ENCODE peak calls at places on chromosomes 1 and 21, in six cellular contexts. One of them, this sample, is unnamed.

GRCh38 chr1:190667914-190668313 is 190.2 kb upstream of the BRINP3 start:
- DNase-seq in HFF-Myc: no peak
- DNase-seq in right lobe of liver: no peak
- DNase-seq in Caco-2: no peak
- DNase-seq in HFFc6: no peak
- DNase-seq in upper lobe of left lung: no peak
- DNase-seq in this sample: no peak

GRCh38 chr1:170768929-170769328 is 105.0 kb downstream of the PRRX1 start:
- DNase-seq in right lobe of liver: no peak
- DNase-seq in HFF-Myc: no peak
- DNase-seq in Caco-2: no peak
- DNase-seq in HFFc6: no peak
- DNase-seq in upper lobe of left lung: no peak
- DNase-seq in this sample: no peak

GRCh38 chr1:197464039-197464438 is 196.0 kb downstream of the CRB1 start:
- DNase-seq in HFFc6: peak; percentile 56
- DNase-seq in right lobe of liver: no peak
- DNase-seq in HFF-Myc: peak; percentile 30
- DNase-seq in Caco-2: no peak
- DNase-seq in upper lobe of left lung: no peak
- DNase-seq in this sample: no peak

GRCh38 chr1:17640975-17641374 is 101.5 kb downstream of the ARHGEF10L start:
- DNase-seq in HFF-Myc: no peak
- DNase-seq in right lobe of liver: no peak
- DNase-seq in HFFc6: no peak
- DNase-seq in upper lobe of left lung: no peak
- DNase-seq in Caco-2: no peak
- DNase-seq in this sample: no peak

GRCh38 chr1:91557039-91557690 is 56.5 kb downstream of the CDC7 start:
- DNase-seq in HFFc6: peak; percentile 28
- DNase-seq in right lobe of liver: no peak
- DNase-seq in HFF-Myc: no peak
- DNase-seq in Caco-2: no peak
- DNase-seq in upper lobe of left lung: no peak
- DNase-seq in this sample: no peak

GRCh38 chr1:150257624-150258274 is at the start of gene CA14:
- DNase-seq in Caco-2: no peak
- DNase-seq in upper lobe of left lung: no peak
- DNase-seq in HFFc6: no peak
- DNase-seq in right lobe of liver: peak; percentile 65
- DNase-seq in HFF-Myc: no peak
- DNase-seq in this sample: no peak

GRCh38 chr1:113391643-113392271 is 1.4 kb downstream of the MAGI3 start:
- DNase-seq in upper lobe of left lung: peak; percentile 56
- DNase-seq in HFF-Myc: no peak
- DNase-seq in HFFc6: no peak
- DNase-seq in right lobe of liver: no peak
- DNase-seq in Caco-2: no peak
- DNase-seq in this sample: no peak

GRCh38 chr1:101520302-101520701 is 283.5 kb downstream of the S1PR1 start:
- DNase-seq in Caco-2: peak; percentile 14
- DNase-seq in upper lobe of left lung: no peak
- DNase-seq in right lobe of liver: no peak
- DNase-seq in HFF-Myc: peak; percentile 7
- DNase-seq in HFFc6: peak; percentile 33
- DNase-seq in this sample: no peak

GRCh38 chr1:47555841-47556616 is 118.2 kb downstream of the FOXD2 start:
- DNase-seq in right lobe of liver: no peak
- DNase-seq in upper lobe of left lung: no peak
- DNase-seq in HFFc6: no peak
- DNase-seq in HFF-Myc: no peak
- DNase-seq in Caco-2: no peak
- DNase-seq in this sample: no peak

GRCh38 chr1:43206721-43207228 is 34.6 kb downstream of the CFAP57 start:
- DNase-seq in HFF-Myc: peak; percentile 93
- DNase-seq in Caco-2: peak; percentile 89
- DNase-seq in HFFc6: peak; percentile 99
- DNase-seq in upper lobe of left lung: no peak
- DNase-seq in right lobe of liver: no peak
- DNase-seq in this sample: no peak

GRCh38 chr1:31564606-31564989 is 11.7 kb upstream of the TINAGL1 start:
- DNase-seq in right lobe of liver: no peak
- DNase-seq in Caco-2: no peak
- DNase-seq in upper lobe of left lung: no peak
- DNase-seq in HFFc6: no peak
- DNase-seq in HFF-Myc: no peak
- DNase-seq in this sample: no peak

GRCh38 chr1:6358757-6359567 is 34.6 kb downstream of the ACOT7 start:
- DNase-seq in right lobe of liver: no peak
- DNase-seq in HFF-Myc: peak; percentile 40
- DNase-seq in upper lobe of left lung: no peak
- DNase-seq in HFFc6: peak; percentile 35
- DNase-seq in Caco-2: peak; percentile 19
- DNase-seq in this sample: no peak

GRCh38 chr21:45576838-45577737 is 34.8 kb upstream of the SLC19A1 start:
- DNase-seq in Caco-2: no peak
- DNase-seq in right lobe of liver: peak; percentile 30
- DNase-seq in HFFc6: no peak
- DNase-seq in HFF-Myc: no peak
- DNase-seq in upper lobe of left lung: peak; percentile 5
- DNase-seq in this sample: no peak

GRCh38 chr1:160797861-160798273 is 1.9 kb downstream of the LY9 start:
- DNase-seq in HFFc6: no peak
- DNase-seq in right lobe of liver: no peak
- DNase-seq in upper lobe of left lung: no peak
- DNase-seq in HFF-Myc: no peak
- DNase-seq in Caco-2: no peak
- DNase-seq in this sample: no peak

GRCh38 chr1:8864713-8865397 is 13.6 kb downstream of the ENO1 start:
- DNase-seq in upper lobe of left lung: no peak
- DNase-seq in HFF-Myc: no peak
- DNase-seq in Caco-2: no peak
- DNase-seq in right lobe of liver: no peak
- DNase-seq in HFFc6: no peak
- DNase-seq in this sample: no peak

GRCh38 chr1:116918714-116919357 is 9.1 kb downstream of the PTGFRN start:
- DNase-seq in HFFc6: no peak
- DNase-seq in Caco-2: no peak
- DNase-seq in upper lobe of left lung: no peak
- DNase-seq in right lobe of liver: no peak
- DNase-seq in HFF-Myc: no peak
- DNase-seq in this sample: no peak

GRCh38 chr21:25733859-25734653 is 648 bp downstream of the ATP5PF start:
- DNase-seq in right lobe of liver: no peak
- DNase-seq in HFF-Myc: no peak
- DNase-seq in Caco-2: peak; percentile 17
- DNase-seq in HFFc6: peak; percentile 15
- DNase-seq in upper lobe of left lung: peak; percentile 22
- DNase-seq in this sample: no peak

GRCh38 chr1:12135612-12136011 is 31.2 kb upstream of the TNFRSF1B start:
- DNase-seq in right lobe of liver: no peak
- DNase-seq in Caco-2: no peak
- DNase-seq in HFFc6: no peak
- DNase-seq in HFF-Myc: no peak
- DNase-seq in upper lobe of left lung: no peak
- DNase-seq in this sample: no peak

GRCh38 chr1:62045579-62045978 is 149.1 kb upstream of the L1TD1 start:
- DNase-seq in upper lobe of left lung: no peak
- DNase-seq in HFFc6: no peak
- DNase-seq in Caco-2: no peak
- DNase-seq in HFF-Myc: peak; percentile 38
- DNase-seq in right lobe of liver: no peak
- DNase-seq in this sample: no peak

GRCh38 chr1:161905269-161905884 is 118.3 kb downstream of the OLFML2B start:
- DNase-seq in HFFc6: peak; percentile 7
- DNase-seq in HFF-Myc: no peak
- DNase-seq in Caco-2: peak; percentile 55
- DNase-seq in right lobe of liver: no peak
- DNase-seq in upper lobe of left lung: no peak
- DNase-seq in this sample: no peak

GRCh38 chr1:233180626-233181364 is 114.7 kb downstream of the PCNX2 start:
- DNase-seq in HFFc6: no peak
- DNase-seq in upper lobe of left lung: no peak
- DNase-seq in right lobe of liver: no peak
- DNase-seq in Caco-2: no peak
- DNase-seq in HFF-Myc: no peak
- DNase-seq in this sample: no peak

GRCh38 chr1:215201301-215201700 is 118.8 kb downstream of the KCNK2 start:
- DNase-seq in HFF-Myc: no peak
- DNase-seq in upper lobe of left lung: no peak
- DNase-seq in right lobe of liver: no peak
- DNase-seq in HFFc6: no peak
- DNase-seq in Caco-2: no peak
- DNase-seq in this sample: no peak

GRCh38 chr1:3688356-3688755 is 36.0 kb downstream of the TP73 start:
- DNase-seq in HFFc6: no peak
- DNase-seq in right lobe of liver: no peak
- DNase-seq in HFF-Myc: no peak
- DNase-seq in Caco-2: no peak
- DNase-seq in upper lobe of left lung: no peak
- DNase-seq in this sample: no peak

GRCh38 chr1:98817830-98818229 is 156.3 kb downstream of the SNX7 start:
- DNase-seq in HFF-Myc: no peak
- DNase-seq in upper lobe of left lung: no peak
- DNase-seq in Caco-2: no peak
- DNase-seq in right lobe of liver: no peak
- DNase-seq in HFFc6: no peak
- DNase-seq in this sample: no peak

GRCh38 chr1:30844631-30845030 is 63.9 kb downstream of the SDC3 start:
- DNase-seq in HFF-Myc: no peak
- DNase-seq in Caco-2: no peak
- DNase-seq in upper lobe of left lung: no peak
- DNase-seq in right lobe of liver: no peak
- DNase-seq in HFFc6: no peak
- DNase-seq in this sample: no peak

DNA sequence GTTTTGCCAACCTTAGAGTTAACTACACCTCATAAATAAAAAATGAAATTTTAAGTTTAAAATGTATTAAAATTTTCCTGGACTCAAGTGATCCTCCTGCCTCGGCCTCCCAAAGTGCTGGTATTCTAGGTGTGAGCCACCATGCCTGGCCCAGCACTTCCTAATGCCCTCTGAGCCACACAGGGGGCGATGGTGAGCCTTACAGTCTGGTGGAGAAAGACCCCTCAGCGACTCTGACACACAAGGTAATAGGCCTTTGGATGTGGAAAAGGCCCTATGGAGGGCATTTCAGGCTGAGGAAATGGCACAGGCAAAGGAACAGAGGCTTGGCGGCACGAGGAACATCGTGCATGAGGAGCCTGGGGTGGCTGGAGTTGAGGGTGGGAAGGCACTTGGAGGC is 6.7 kb downstream of the CITED4 start:
- DNase-seq in HFF-Myc: no peak
- DNase-seq in Caco-2: no peak
- DNase-seq in right lobe of liver: no peak
- DNase-seq in upper lobe of left lung: no peak
- DNase-seq in HFFc6: no peak
- DNase-seq in this sample: no peak
- TF ChIP-seq CTCF in HFF-Myc: peak; percentile 44
- TF ChIP-seq CTCF in Caco-2: no peak
- TF ChIP-seq CTCF in right lobe of liver: peak; percentile 11
- TF ChIP-seq CTCF in upper lobe of left lung: peak; percentile 7
- TF ChIP-seq CTCF in HFFc6: peak; percentile 47
- TF ChIP-seq CTCF in this sample: peak; percentile 38

GRCh38 chr1:155934097-155934932 is at the start of gene KHDC4:
- DNase-seq in right lobe of liver: peak; percentile 95
- DNase-seq in HFFc6: peak; percentile 97
- DNase-seq in upper lobe of left lung: peak; percentile 96
- DNase-seq in Caco-2: peak; percentile 94
- DNase-seq in HFF-Myc: peak; percentile 99
- DNase-seq in this sample: peak; percentile 77
- TF ChIP-seq CTCF in right lobe of liver: no peak
- TF ChIP-seq CTCF in HFFc6: no peak
- TF ChIP-seq CTCF in upper lobe of left lung: peak; percentile 40
- TF ChIP-seq CTCF in Caco-2: no peak
- TF ChIP-seq CTCF in HFF-Myc: no peak
- TF ChIP-seq CTCF in this sample: peak; percentile 12

GRCh38 chr1:154752273-154753030 is 117.6 kb downstream of the KCNN3 start:
- DNase-seq in Caco-2: no peak
- DNase-seq in HFFc6: no peak
- DNase-seq in right lobe of liver: no peak
- DNase-seq in upper lobe of left lung: no peak
- DNase-seq in HFF-Myc: no peak
- DNase-seq in this sample: no peak

GRCh38 chr1:154749078-154749760 is 120.9 kb downstream of the KCNN3 start:
- DNase-seq in Caco-2: peak; percentile 53
- DNase-seq in right lobe of liver: no peak
- DNase-seq in HFF-Myc: no peak
- DNase-seq in upper lobe of left lung: no peak
- DNase-seq in HFFc6: no peak
- DNase-seq in this sample: no peak

GRCh38 chr1:154753426-154753825 is 116.7 kb downstream of the KCNN3 start:
- DNase-seq in HFFc6: no peak
- DNase-seq in right lobe of liver: no peak
- DNase-seq in upper lobe of left lung: no peak
- DNase-seq in Caco-2: no peak
- DNase-seq in HFF-Myc: no peak
- DNase-seq in this sample: no peak

GRCh38 chr1:154750681-154751665 is 119.1 kb downstream of the KCNN3 start:
- DNase-seq in upper lobe of left lung: no peak
- DNase-seq in HFF-Myc: no peak
- DNase-seq in Caco-2: no peak
- DNase-seq in HFFc6: no peak
- DNase-seq in right lobe of liver: no peak
- DNase-seq in this sample: no peak

GRCh38 chr1:154751690-154752089 is 118.4 kb downstream of the KCNN3 start:
- DNase-seq in right lobe of liver: no peak
- DNase-seq in upper lobe of left lung: no peak
- DNase-seq in Caco-2: no peak
- DNase-seq in HFF-Myc: no peak
- DNase-seq in HFFc6: peak; percentile 19
- DNase-seq in this sample: no peak
- TF ChIP-seq CTCF in right lobe of liver: no peak
- TF ChIP-seq CTCF in upper lobe of left lung: no peak
- TF ChIP-seq CTCF in Caco-2: no peak
- TF ChIP-seq CTCF in HFF-Myc: no peak
- TF ChIP-seq CTCF in HFFc6: no peak
- TF ChIP-seq CTCF in this sample: no peak

DNA sequence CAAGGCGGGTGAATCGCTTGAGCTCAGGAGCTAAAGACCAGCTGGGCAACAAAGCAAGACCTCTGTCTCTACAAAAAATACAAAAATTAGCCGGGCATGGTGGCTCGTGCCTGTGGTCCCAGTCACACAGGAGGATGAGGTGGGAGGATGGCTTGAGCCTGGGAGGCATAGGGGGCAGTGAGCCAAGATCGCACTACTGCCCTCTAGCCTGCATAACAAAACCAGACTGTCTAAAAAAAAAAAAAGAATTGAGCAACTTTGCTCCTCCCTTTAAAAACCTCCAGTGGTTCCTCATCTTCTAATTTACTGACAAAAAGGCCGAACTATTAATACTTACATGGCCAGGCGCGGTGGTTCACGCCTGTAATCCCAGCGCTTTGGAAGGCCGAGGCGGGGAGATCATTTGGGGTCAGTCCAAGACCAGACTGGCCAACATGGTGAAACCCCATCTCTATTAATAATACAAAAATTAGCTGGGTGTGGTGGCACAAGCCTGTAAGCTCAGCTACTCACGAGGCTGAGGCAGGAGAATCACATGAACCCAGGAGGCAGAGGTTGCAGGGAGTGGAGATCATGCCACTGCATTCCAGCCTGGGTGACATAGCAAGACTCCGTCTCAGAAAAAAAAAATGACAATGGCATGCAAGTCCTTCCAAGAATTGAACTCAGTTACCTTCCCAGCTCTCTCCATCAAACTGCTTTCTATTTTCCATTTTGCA is 4.4 kb downstream of the ACBD3 start:
- DNase-seq in HFFc6: peak; percentile 48
- DNase-seq in HFF-Myc: peak; percentile 29
- DNase-seq in upper lobe of left lung: peak; percentile 64
- DNase-seq in Caco-2: peak; percentile 31
- DNase-seq in right lobe of liver: peak; percentile 63
- DNase-seq in this sample: no peak
- TF ChIP-seq CTCF in HFFc6: peak; percentile 73
- TF ChIP-seq CTCF in HFF-Myc: peak; percentile 37
- TF ChIP-seq CTCF in upper lobe of left lung: no peak
- TF ChIP-seq CTCF in Caco-2: peak; percentile 34
- TF ChIP-seq CTCF in right lobe of liver: peak; percentile 50
- TF ChIP-seq CTCF in this sample: peak; percentile 26

This sample was measured in progenitor cell of endocrine pancreas.